ENCODE peak calls at places on chromosomes 2 and 18, in five cellular contexts. One of them, this sample, is unnamed.

GRCh38 chr2:204183608-204184007 is 247.0 kb downstream of the ICOS start:
- DNase-seq in stomach: no peak
- DNase-seq in GM12891: no peak
- DNase-seq in transverse colon: no peak
- DNase-seq in K562: no peak
- DNase-seq in this sample: no peak

GRCh38 chr2:95314964-95315611 is 17.9 kb downstream of the KCNIP3 start:
- DNase-seq in stomach: peak; percentile 65
- DNase-seq in GM12891: peak; percentile 56
- DNase-seq in transverse colon: peak; percentile 54
- DNase-seq in K562: peak; percentile 48
- DNase-seq in this sample: peak; percentile 81

GRCh38 chr2:73285162-73285739 is 973 bp upstream of the FBXO41 start:
- DNase-seq in stomach: no peak
- DNase-seq in GM12891: no peak
- DNase-seq in transverse colon: peak; percentile 31
- DNase-seq in K562: no peak
- DNase-seq in this sample: no peak

GRCh38 chr2:83516503-83516902 is 942.6 kb downstream of the SUCLG1 start:
- DNase-seq in stomach: no peak
- DNase-seq in GM12891: no peak
- DNase-seq in transverse colon: no peak
- DNase-seq in K562: peak; percentile 16
- DNase-seq in this sample: peak; percentile 64

GRCh38 chr2:46471-47345 is at the start of gene FAM110C:
- DNase-seq in stomach: peak; percentile 88
- DNase-seq in GM12891: no peak
- DNase-seq in transverse colon: peak; percentile 93
- DNase-seq in K562: no peak
- DNase-seq in this sample: peak; percentile 84

GRCh38 chr2:117551858-117552257 is 262.6 kb upstream of the DDX18 start:
- DNase-seq in stomach: no peak
- DNase-seq in GM12891: no peak
- DNase-seq in transverse colon: no peak
- DNase-seq in K562: no peak
- DNase-seq in this sample: peak; percentile 27

GRCh38 chr18:48708807-48709206 is 170.0 kb downstream of the CTIF start:
- DNase-seq in stomach: no peak
- DNase-seq in GM12891: no peak
- DNase-seq in transverse colon: no peak
- DNase-seq in K562: no peak
- DNase-seq in this sample: no peak

GRCh38 chr2:138028538-138028937 is 64.3 kb downstream of the HNMT start:
- DNase-seq in stomach: no peak
- DNase-seq in GM12891: no peak
- DNase-seq in transverse colon: no peak
- DNase-seq in K562: no peak
- DNase-seq in this sample: no peak

GRCh38 chr2:8426577-8426976 is 255.3 kb upstream of the ID2 start:
- DNase-seq in stomach: no peak
- DNase-seq in GM12891: no peak
- DNase-seq in transverse colon: no peak
- DNase-seq in K562: no peak
- DNase-seq in this sample: no peak

GRCh38 chr2:110674620-110675555 is 3.0 kb downstream of the BUB1 start:
- DNase-seq in stomach: peak; percentile 34
- DNase-seq in GM12891: peak; percentile 39
- DNase-seq in transverse colon: peak; percentile 62
- DNase-seq in K562: no peak
- DNase-seq in this sample: peak; percentile 40

GRCh38 chr2:68824831-68825230 is 46.4 kb downstream of the BMP10 start:
- DNase-seq in stomach: no peak
- DNase-seq in GM12891: no peak
- DNase-seq in transverse colon: no peak
- DNase-seq in K562: no peak
- DNase-seq in this sample: no peak

GRCh38 chr2:169815849-169816248 is 8.9 kb downstream of the METTL5 start:
- DNase-seq in stomach: no peak
- DNase-seq in GM12891: no peak
- DNase-seq in transverse colon: no peak
- DNase-seq in K562: no peak
- DNase-seq in this sample: no peak

GRCh38 chr2:219057709-219058540 is 2.8 kb downstream of the IHH start:
- DNase-seq in stomach: peak; percentile 87
- DNase-seq in GM12891: peak; percentile 93
- DNase-seq in transverse colon: peak; percentile 86
- DNase-seq in K562: peak; percentile 78
- DNase-seq in this sample: peak; percentile 87

GRCh38 chr2:20212459-20212870 is 12.5 kb downstream of the SDC1 start:
- DNase-seq in stomach: no peak
- DNase-seq in GM12891: no peak
- DNase-seq in transverse colon: no peak
- DNase-seq in K562: no peak
- DNase-seq in this sample: no peak
- TF ChIP-seq POLR2AphosphoS5 in stomach: no peak
- TF ChIP-seq POLR2AphosphoS5 in GM12891: no peak
- TF ChIP-seq POLR2AphosphoS5 in transverse colon: no peak
- TF ChIP-seq POLR2AphosphoS5 in K562: no peak
- TF ChIP-seq POLR2AphosphoS5 in this sample: no peak

GRCh38 chr2:182372661-182373060 is 54.2 kb downstream of the PDE1A start:
- DNase-seq in stomach: no peak
- DNase-seq in GM12891: no peak
- DNase-seq in transverse colon: peak; percentile 46
- DNase-seq in K562: no peak
- DNase-seq in this sample: no peak
- TF ChIP-seq POLR2AphosphoS5 in stomach: peak; percentile 87
- TF ChIP-seq POLR2AphosphoS5 in GM12891: no peak
- TF ChIP-seq POLR2AphosphoS5 in transverse colon: no peak
- TF ChIP-seq POLR2AphosphoS5 in K562: no peak
- TF ChIP-seq POLR2AphosphoS5 in this sample: no peak

GRCh38 chr18:8615397-8616025 is 6.3 kb downstream of the RAB12 start:
- DNase-seq in stomach: no peak
- DNase-seq in GM12891: no peak
- DNase-seq in transverse colon: peak; percentile 19
- DNase-seq in K562: peak; percentile 51
- DNase-seq in this sample: no peak
- TF ChIP-seq POLR2AphosphoS5 in stomach: peak; percentile 23
- TF ChIP-seq POLR2AphosphoS5 in GM12891: no peak
- TF ChIP-seq POLR2AphosphoS5 in transverse colon: peak; percentile 27
- TF ChIP-seq POLR2AphosphoS5 in K562: no peak
- TF ChIP-seq POLR2AphosphoS5 in this sample: no peak

DNA sequence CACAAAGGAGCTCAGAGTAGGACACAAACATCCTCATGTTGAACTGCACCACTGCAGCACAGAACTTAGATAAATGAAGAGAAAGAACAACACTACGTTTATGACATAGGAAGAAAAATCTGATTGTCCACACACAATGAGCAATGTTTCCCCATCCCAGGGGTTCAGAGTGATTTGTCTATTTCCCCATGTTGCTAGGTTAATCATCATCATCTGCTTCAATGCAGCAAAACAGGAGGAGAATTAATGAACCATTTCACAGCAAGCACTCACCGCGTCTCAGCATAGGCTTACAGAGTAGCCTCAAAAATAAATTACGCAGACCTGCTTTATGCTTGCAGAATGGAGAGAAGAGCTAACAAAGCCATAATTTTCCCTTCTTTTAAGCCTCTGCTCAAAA is 184.3 kb upstream of the ARL4C start:
- DNase-seq in stomach: no peak
- DNase-seq in GM12891: no peak
- DNase-seq in transverse colon: no peak
- DNase-seq in K562: no peak
- DNase-seq in this sample: no peak
- TF ChIP-seq POLR2AphosphoS5 in stomach: no peak
- TF ChIP-seq POLR2AphosphoS5 in GM12891: no peak
- TF ChIP-seq POLR2AphosphoS5 in transverse colon: no peak
- TF ChIP-seq POLR2AphosphoS5 in K562: no peak
- TF ChIP-seq POLR2AphosphoS5 in this sample: no peak

GRCh38 chr2:174585111-174585510 is 12.5 kb downstream of the WIPF1 start:
- DNase-seq in stomach: no peak
- DNase-seq in GM12891: no peak
- DNase-seq in transverse colon: no peak
- DNase-seq in K562: no peak
- DNase-seq in this sample: no peak
- TF ChIP-seq POLR2AphosphoS5 in stomach: no peak
- TF ChIP-seq POLR2AphosphoS5 in GM12891: no peak
- TF ChIP-seq POLR2AphosphoS5 in transverse colon: no peak
- TF ChIP-seq POLR2AphosphoS5 in K562: no peak
- TF ChIP-seq POLR2AphosphoS5 in this sample: no peak

GRCh38 chr2:191677646-191678436 is at the start of gene NABP1:
- DNase-seq in stomach: peak; percentile 99
- DNase-seq in GM12891: peak; percentile 64
- DNase-seq in transverse colon: peak; percentile 100
- DNase-seq in K562: peak; percentile 93
- DNase-seq in this sample: peak; percentile 96

GRCh38 chr2:191678437-191679110 is 638 bp downstream of the NABP1 start:
- DNase-seq in stomach: peak; percentile 59
- DNase-seq in GM12891: no peak
- DNase-seq in transverse colon: peak; percentile 77
- DNase-seq in K562: peak; percentile 60
- DNase-seq in this sample: peak; percentile 66

GRCh38 chr2:191677091-191677645 is 768 bp upstream of the NABP1 start:
- DNase-seq in stomach: peak; percentile 28
- DNase-seq in GM12891: no peak
- DNase-seq in transverse colon: peak; percentile 30
- DNase-seq in K562: peak; percentile 22
- DNase-seq in this sample: peak; percentile 27

GRCh38 chr2:191679818-191680600 is 2.1 kb downstream of the NABP1 start:
- DNase-seq in stomach: no peak
- DNase-seq in GM12891: no peak
- DNase-seq in transverse colon: no peak
- DNase-seq in K562: no peak
- DNase-seq in this sample: no peak

DNA sequence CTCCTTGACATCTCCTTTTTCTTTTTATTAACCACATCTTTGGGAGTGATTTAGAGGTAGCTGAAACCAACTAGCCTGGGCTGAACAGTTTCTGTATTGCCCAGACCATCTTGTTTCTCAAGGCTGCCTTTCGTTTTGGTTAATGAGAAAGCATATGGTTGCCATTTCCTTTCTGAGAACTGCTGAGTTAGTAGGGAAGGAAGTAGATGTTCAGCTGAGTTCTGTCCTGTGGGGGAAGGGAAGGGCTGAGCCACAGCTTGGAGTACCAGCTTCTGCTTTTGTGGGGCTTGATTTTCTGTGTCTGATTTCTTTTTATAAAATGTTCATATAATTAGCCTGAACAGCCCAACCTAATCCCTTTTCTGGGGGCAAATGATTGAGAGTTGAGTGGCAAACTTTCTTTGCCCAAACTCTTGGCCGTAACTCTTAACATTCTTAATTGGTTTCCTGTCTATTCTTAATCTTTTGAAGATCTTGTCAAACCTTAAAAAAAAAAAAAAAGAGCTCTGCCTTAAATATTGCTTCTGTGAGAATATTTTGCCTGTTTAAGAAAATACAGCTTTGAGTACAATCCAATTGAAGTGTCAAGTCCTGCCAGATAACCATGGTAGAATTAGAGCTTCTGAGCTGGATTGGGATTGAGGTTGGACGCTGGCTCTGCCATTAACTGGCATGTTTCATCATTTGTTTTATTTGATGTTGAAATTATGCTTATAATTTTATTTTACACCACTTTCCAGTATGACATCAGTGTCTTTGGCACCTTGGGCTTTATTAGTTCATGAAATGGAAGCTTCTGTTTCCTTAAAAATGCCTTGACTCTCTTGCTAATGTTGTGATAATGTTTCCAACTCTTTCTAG is 1.9 kb upstream of the NABP1 start:
- DNase-seq in stomach: peak; percentile 35
- DNase-seq in GM12891: no peak
- DNase-seq in transverse colon: peak; percentile 69
- DNase-seq in K562: no peak
- DNase-seq in this sample: peak; percentile 19
- TF ChIP-seq POLR2AphosphoS5 in stomach: no peak
- TF ChIP-seq POLR2AphosphoS5 in GM12891: no peak
- TF ChIP-seq POLR2AphosphoS5 in transverse colon: no peak
- TF ChIP-seq POLR2AphosphoS5 in K562: no peak
- TF ChIP-seq POLR2AphosphoS5 in this sample: no peak

GRCh38 chr2:9770308-9771100 is 72.8 kb upstream of the TAF1B start:
- DNase-seq in stomach: peak; percentile 70
- DNase-seq in GM12891: peak; percentile 71
- DNase-seq in transverse colon: peak; percentile 74
- DNase-seq in K562: peak; percentile 78
- DNase-seq in this sample: peak; percentile 92
- TF ChIP-seq POLR2AphosphoS5 in stomach: no peak
- TF ChIP-seq POLR2AphosphoS5 in GM12891: no peak
- TF ChIP-seq POLR2AphosphoS5 in transverse colon: no peak
- TF ChIP-seq POLR2AphosphoS5 in K562: no peak
- TF ChIP-seq POLR2AphosphoS5 in this sample: no peak

GRCh38 chr2:200939832-200940231 is 23.6 kb downstream of the ORC2 start:
- DNase-seq in stomach: no peak
- DNase-seq in GM12891: no peak
- DNase-seq in transverse colon: no peak
- DNase-seq in K562: no peak
- DNase-seq in this sample: no peak
- TF ChIP-seq POLR2AphosphoS5 in stomach: no peak
- TF ChIP-seq POLR2AphosphoS5 in GM12891: no peak
- TF ChIP-seq POLR2AphosphoS5 in transverse colon: no peak
- TF ChIP-seq POLR2AphosphoS5 in K562: no peak
- TF ChIP-seq POLR2AphosphoS5 in this sample: no peak

DNA sequence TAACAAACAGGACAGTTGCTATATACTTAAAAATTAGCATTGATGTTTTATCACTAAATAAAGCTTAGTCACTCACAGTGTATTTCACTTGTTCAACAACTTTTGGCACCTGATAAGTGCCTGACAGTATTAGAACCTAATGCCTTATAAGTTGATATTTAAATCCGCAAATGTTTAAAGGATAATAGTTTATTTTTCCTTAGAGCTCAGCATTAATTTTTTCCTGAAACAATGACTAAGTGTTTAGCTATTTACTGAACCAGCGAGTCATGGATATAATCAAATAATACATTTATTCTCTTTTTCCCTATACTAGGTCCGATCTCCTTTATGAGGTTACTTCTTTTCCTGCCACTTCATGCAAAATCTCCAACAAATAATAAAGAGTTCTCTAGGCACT is 146.0 kb upstream of the PGAP1 start:
- DNase-seq in stomach: no peak
- DNase-seq in GM12891: no peak
- DNase-seq in transverse colon: no peak
- DNase-seq in K562: no peak
- DNase-seq in this sample: no peak
- TF ChIP-seq POLR2AphosphoS5 in stomach: no peak
- TF ChIP-seq POLR2AphosphoS5 in GM12891: no peak
- TF ChIP-seq POLR2AphosphoS5 in transverse colon: no peak
- TF ChIP-seq POLR2AphosphoS5 in K562: no peak
- TF ChIP-seq POLR2AphosphoS5 in this sample: no peak

This sample was measured in GM23338.